ENCODE peak calls at places on chromosomes 11 and 22, in seven cellular contexts. Q is tibial artery, V is cardiac muscle cell, T is heart right ventricle, Y is pancreas, X is colonic mucosa, W is astrocyte. S is an unnamed sample.

GRCh38 chr11:65421204-65422103 is 1.1 kb upstream of the NEAT1 start:
- DNase-seq in Y (peak; percentile 96), W (peak; percentile 98), V (peak; percentile 56), X (peak; percentile 96), Q (peak; percentile 98), T (peak; percentile 93), S (peak; percentile 98)

GRCh38 chr11:123494195-123495050 is 64.4 kb downstream of the GRAMD1B start:
- DNase-seq in V (peak; percentile 39), Q (no peak), X (no peak), Y (no peak), W (peak; percentile 77), T (no peak), S (no peak)

GRCh38 chr11:12693075-12693473 is 18.9 kb downstream of the TEAD1 start:
- DNase-seq in Q (no peak), V (no peak), X (no peak), Y (no peak), W (peak; percentile 74), T (no peak), S (no peak)

GRCh38 chr11:100682247-100682969 is 4.7 kb upstream of the ARHGAP42 start:
- DNase-seq in W (no peak), Q (no peak), X (no peak), Y (no peak), T (no peak), V (no peak), S (peak; percentile 28)

GRCh38 chr11:61787928-61788491 is 4.4 kb downstream of the TMEM258 start:
- DNase-seq in Y (no peak), T (no peak), W (peak; percentile 26), X (peak; percentile 41), Q (no peak), V (peak; percentile 82), S (no peak)

GRCh38 chr11:134119094-134119493 is 50.2 kb downstream of the JAM3 start:
- DNase-seq in Y (no peak), W (peak; percentile 90), X (no peak), V (no peak), T (no peak), Q (no peak), S (peak; percentile 54)

GRCh38 chr11:115504279-115505158 is at the start of gene CADM1:
- DNase-seq in T (peak; percentile 92), Q (peak; percentile 95), Y (peak; percentile 95), W (peak; percentile 90), X (peak; percentile 91), V (peak; percentile 98), S (peak; percentile 94)

GRCh38 chr11:13760115-13760514 is 91.6 kb downstream of the FAR1 start:
- DNase-seq in Q (no peak), V (no peak), Y (no peak), T (no peak), X (no peak), W (peak; percentile 9), S (peak; percentile 50)

GRCh38 chr11:86637976-86638375 is 34.4 kb downstream of the ME3 start:
- DNase-seq in X (no peak), Y (no peak), Q (no peak), V (no peak), W (peak; percentile 66), T (no peak), S (no peak)

GRCh38 chr22:31036671-31037550 is 44.2 kb upstream of the SMTN start:
- DNase-seq in Y (no peak), V (no peak), T (no peak), W (no peak), Q (peak; percentile 85), X (peak; percentile 36), S (peak; percentile 67)

GRCh38 chr11:62540804-62541671 is 5.6 kb downstream of the AHNAK start:
- DNase-seq in X (peak; percentile 67), T (peak; percentile 48), W (no peak), Q (peak; percentile 70), V (no peak), Y (no peak), S (no peak)

GRCh38 chr22:26887456-26887855 is 230.1 kb downstream of the MIAT start:
- DNase-seq in Y (no peak), X (no peak), T (no peak), Q (no peak), W (peak; percentile 97), V (peak; percentile 78), S (no peak)

GRCh38 chr11:113204280-113204679 is 110.1 kb upstream of the TTC12 start:
- DNase-seq in Q (no peak), T (no peak), W (no peak), Y (no peak), X (no peak), V (no peak), S (no peak)

GRCh38 chr11:1371836-1372465 is 17.8 kb upstream of the BRSK2 start:
- DNase-seq in V (no peak), W (no peak), Q (peak; percentile 59), Y (no peak), X (no peak), T (no peak), S (no peak)

GRCh38 chr11:25435197-25435596 is 896.7 kb upstream of the ANO3 start:
- DNase-seq in X (no peak), Y (no peak), W (no peak), V (no peak), T (no peak), Q (no peak), S (no peak)

GRCh38 chr11:28133146-28133545 is 25.0 kb downstream of the METTL15 start:
- DNase-seq in T (no peak), W (peak; percentile 25), V (no peak), X (no peak), Y (no peak), Q (no peak), S (no peak)

GRCh38 chr11:69508974-69509373 is 27.5 kb downstream of the LINC01488 start:
- DNase-seq in X (no peak), W (no peak), Y (no peak), Q (no peak), T (no peak), V (no peak), S (no peak)

GRCh38 chr11:76184551-76184993 is 21.7 kb downstream of the WNT11 start:
- DNase-seq in Q (no peak), T (no peak), X (no peak), V (no peak), W (no peak), Y (no peak), S (no peak)

GRCh38 chr11:61683116-61683515 is 2.9 kb downstream of the DAGLA start:
- DNase-seq in Y (no peak), X (no peak), T (no peak), W (no peak), V (no peak), Q (no peak), S (no peak)

GRCh38 chr11:102472127-102472526 is 19.6 kb upstream of the TMEM123 start:
- DNase-seq in Q (no peak), X (no peak), T (no peak), Y (no peak), V (no peak), W (no peak), S (no peak)

GRCh38 chr11:102476069-102476468 is 23.5 kb upstream of the TMEM123 start:
- DNase-seq in Q (no peak), X (no peak), Y (no peak), V (no peak), T (no peak), W (no peak), S (no peak)

GRCh38 chr11:102476812-102477211 is 24.2 kb upstream of the TMEM123 start:
- DNase-seq in V (peak; percentile 35), T (no peak), X (peak; percentile 86), Q (no peak), Y (peak; percentile 80), W (no peak), S (peak; percentile 40)

GRCh38 chr11:102471474-102471873 is 18.9 kb upstream of the TMEM123 start:
- DNase-seq in Q (no peak), W (no peak), T (no peak), V (no peak), X (no peak), Y (no peak), S (no peak)

DNA sequence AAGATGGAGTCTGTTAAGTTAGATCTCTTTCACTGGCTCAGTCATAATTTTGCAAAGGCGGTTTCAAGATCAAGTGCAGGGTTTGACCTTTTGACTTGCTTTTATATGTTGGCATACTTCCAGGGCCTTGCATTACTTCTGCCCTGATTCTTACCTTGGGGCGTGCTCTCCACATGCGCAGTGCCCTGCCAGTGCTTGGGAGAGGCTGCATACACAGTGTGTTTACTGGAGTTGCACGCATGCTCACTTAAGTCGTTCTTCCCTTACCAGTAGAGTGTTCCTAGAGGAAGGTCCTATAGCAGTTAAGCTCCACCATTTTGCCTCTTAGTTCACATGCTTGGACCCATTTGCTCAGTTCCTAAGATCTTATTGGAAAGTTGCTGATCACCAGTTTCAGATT is 21.0 kb upstream of the TMEM123 start:
- DNase-seq in Y (no peak), V (no peak), X (peak; percentile 93), W (no peak), T (no peak), Q (no peak), S (no peak)
- H3K4me1 ChIP-seq in Y (peaks cover 16% of the 10 kb centered on the region), V (peaks cover 11% of the 10 kb centered on the region), X (no peaks in the 10 kb centered on the region), W (peaks cover 6% of the 10 kb centered on the region), T (peaks cover 9% of the 10 kb centered on the region), Q (peaks cover 13% of the 10 kb centered on the region), S (peaks cover 19% of the 10 kb centered on the region)

GRCh38 chr11:18798941-18799469 is 7.4 kb upstream of the PTPN5 start:
- DNase-seq in W (no peak), X (no peak), T (no peak), Q (no peak), V (no peak), Y (no peak), S (peak; percentile 81)
- TF ChIP-seq CTCF in W (no peak), X (no peak), T (no peak), Q (no peak), V (no peak), Y (no peak), S (peak; percentile 31)

DNA sequence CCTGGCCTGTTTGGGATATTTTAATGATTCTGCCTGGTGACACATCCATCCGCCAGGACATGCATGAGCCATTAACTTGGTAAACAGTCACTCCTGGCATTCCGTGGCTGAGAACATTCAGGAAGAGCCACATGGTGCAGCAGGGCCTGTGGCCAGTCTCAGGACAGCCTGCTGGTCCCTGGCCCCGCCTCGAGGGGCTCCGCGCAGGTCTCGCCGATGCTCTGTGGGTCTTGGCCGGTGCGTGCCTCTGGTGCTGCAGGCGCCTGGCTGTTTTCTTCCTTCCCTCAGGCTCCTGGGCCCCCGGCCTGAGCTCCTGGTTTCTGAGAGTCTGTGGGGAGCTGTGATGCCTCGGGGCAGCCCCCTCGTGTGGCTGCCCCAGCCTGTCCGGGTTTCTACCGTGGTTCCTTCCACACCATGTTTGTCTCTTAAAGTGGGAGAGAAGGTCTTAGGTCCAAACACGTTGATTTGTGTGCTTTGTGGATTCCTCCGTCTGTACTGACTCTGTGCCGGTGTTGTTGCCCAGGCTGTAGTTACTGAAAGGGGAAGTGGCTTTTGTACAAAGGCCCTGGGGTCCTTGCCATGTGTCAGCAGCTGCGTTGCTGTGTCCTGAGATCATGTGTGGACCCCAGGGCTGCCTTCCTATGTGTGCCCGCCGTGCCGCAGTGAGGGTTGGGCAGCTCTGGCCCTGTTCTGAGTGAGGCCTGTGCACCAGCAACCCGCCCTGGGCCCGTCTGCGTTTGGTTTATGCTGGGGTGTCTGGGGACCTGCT is 6.5 kb downstream of the TRABD start:
- DNase-seq in W (no peak), T (no peak), Y (peak; percentile 62), Q (no peak), V (no peak), X (no peak), S (no peak)
- H3K27ac ChIP-seq in W (no peak overlapping the region), T (peak overlapping the region; percentile 97), Y (peak overlapping the region; percentile 80), Q (no peak overlapping the region), V (peak overlapping the region; percentile 93), X (peak overlapping the region; percentile 91), S (peak overlapping the region; percentile 7)

DNA sequence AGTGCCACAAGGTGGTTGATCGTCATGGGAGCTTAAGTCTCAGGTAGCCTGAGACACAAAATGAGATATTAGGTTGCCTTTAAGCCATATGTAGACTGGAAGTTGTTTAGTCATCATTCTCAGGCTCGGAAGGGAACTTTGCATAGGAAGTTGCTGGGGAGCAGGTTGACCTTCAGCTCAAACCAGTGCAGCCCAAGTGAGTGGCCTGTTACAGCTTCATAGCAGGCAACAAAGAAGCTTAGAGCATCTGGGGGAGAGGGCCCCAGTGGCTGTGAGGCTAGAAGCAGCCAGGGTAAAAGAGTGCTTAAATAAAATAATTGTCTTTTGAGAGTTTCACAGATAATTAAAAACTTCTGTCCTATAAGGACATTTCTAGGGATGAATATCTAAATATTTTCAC is 404.0 kb downstream of the GUCY1A2 start:
- DNase-seq in W (no peak), V (no peak), Q (no peak), Y (no peak), T (no peak), X (no peak), S (no peak)
- H3K4me1 ChIP-seq in W (no peaks in the 10 kb centered on the region), V (no peaks in the 10 kb centered on the region), Q (no peaks in the 10 kb centered on the region), Y (no peaks in the 10 kb centered on the region), T (no peaks in the 10 kb centered on the region), X (no peaks in the 10 kb centered on the region), S (no peaks in the 10 kb centered on the region)

S was measured in foreskin keratinocyte.